ENCODE peak calls at places on chromosome 18, in nine cellular contexts. One of them, this sample, is unnamed.

GRCh38 chr18:9405130-9405529 is 70.2 kb upstream of the RALBP1 start:
- DNase-seq in fibroblast of lung: no peak
- DNase-seq in GM12865: no peak
- DNase-seq in HS-27A: no peak
- DNase-seq in activated CD4-positive, alpha-beta T cell treated with anti-CD3 and anti-CD28 coated beads, Interleukin-2, amount 50 U/mL, for 24 hours: no peak
- DNase-seq in KG1: no peak
- DNase-seq in stimulated activated CD4-positive, alpha-beta T cell treated with anti-CD3 and anti-CD28 coated beads, Interleukin-2, amount 100 ng/mL, for 48 hours: no peak
- DNase-seq in A172: no peak
- DNase-seq in left cardiac atrium: no peak
- DNase-seq in this sample: no peak

GRCh38 chr18:25168011-25168410 is 184.0 kb downstream of the ZNF521 start:
- DNase-seq in fibroblast of lung: no peak
- DNase-seq in GM12865: no peak
- DNase-seq in HS-27A: no peak
- DNase-seq in activated CD4-positive, alpha-beta T cell treated with anti-CD3 and anti-CD28 coated beads, Interleukin-2, amount 50 U/mL, for 24 hours: no peak
- DNase-seq in KG1: no peak
- DNase-seq in stimulated activated CD4-positive, alpha-beta T cell treated with anti-CD3 and anti-CD28 coated beads, Interleukin-2, amount 100 ng/mL, for 48 hours: no peak
- DNase-seq in A172: no peak
- DNase-seq in left cardiac atrium: no peak
- DNase-seq in this sample: no peak

GRCh38 chr18:34976084-34976483 is 65.1 kb upstream of the MAPRE2 start:
- DNase-seq in fibroblast of lung: no peak
- DNase-seq in GM12865: no peak
- DNase-seq in HS-27A: no peak
- DNase-seq in activated CD4-positive, alpha-beta T cell treated with anti-CD3 and anti-CD28 coated beads, Interleukin-2, amount 50 U/mL, for 24 hours: no peak
- DNase-seq in KG1: no peak
- DNase-seq in stimulated activated CD4-positive, alpha-beta T cell treated with anti-CD3 and anti-CD28 coated beads, Interleukin-2, amount 100 ng/mL, for 48 hours: no peak
- DNase-seq in A172: no peak
- DNase-seq in left cardiac atrium: no peak
- DNase-seq in this sample: no peak

GRCh38 chr18:23259701-23260661 is 124.7 kb downstream of the CABLES1 start:
- DNase-seq in fibroblast of lung: peak; percentile 66
- DNase-seq in GM12865: peak; percentile 67
- DNase-seq in HS-27A: peak; percentile 41
- DNase-seq in activated CD4-positive, alpha-beta T cell treated with anti-CD3 and anti-CD28 coated beads, Interleukin-2, amount 50 U/mL, for 24 hours: no peak
- DNase-seq in KG1: peak; percentile 72
- DNase-seq in stimulated activated CD4-positive, alpha-beta T cell treated with anti-CD3 and anti-CD28 coated beads, Interleukin-2, amount 100 ng/mL, for 48 hours: no peak
- DNase-seq in A172: peak; percentile 96
- DNase-seq in left cardiac atrium: peak; percentile 86
- DNase-seq in this sample: no peak

GRCh38 chr18:22015156-22015555 is 154.2 kb upstream of the GATA6 start:
- DNase-seq in fibroblast of lung: no peak
- DNase-seq in GM12865: no peak
- DNase-seq in HS-27A: no peak
- DNase-seq in activated CD4-positive, alpha-beta T cell treated with anti-CD3 and anti-CD28 coated beads, Interleukin-2, amount 50 U/mL, for 24 hours: no peak
- DNase-seq in KG1: no peak
- DNase-seq in stimulated activated CD4-positive, alpha-beta T cell treated with anti-CD3 and anti-CD28 coated beads, Interleukin-2, amount 100 ng/mL, for 48 hours: no peak
- DNase-seq in A172: peak; percentile 28
- DNase-seq in left cardiac atrium: no peak
- DNase-seq in this sample: no peak

GRCh38 chr18:61683856-61684255 is 209.0 kb downstream of the RNF152 start:
- DNase-seq in fibroblast of lung: no peak
- DNase-seq in GM12865: no peak
- DNase-seq in HS-27A: no peak
- DNase-seq in activated CD4-positive, alpha-beta T cell treated with anti-CD3 and anti-CD28 coated beads, Interleukin-2, amount 50 U/mL, for 24 hours: no peak
- DNase-seq in KG1: no peak
- DNase-seq in stimulated activated CD4-positive, alpha-beta T cell treated with anti-CD3 and anti-CD28 coated beads, Interleukin-2, amount 100 ng/mL, for 48 hours: no peak
- DNase-seq in A172: no peak
- DNase-seq in left cardiac atrium: no peak
- DNase-seq in this sample: no peak

GRCh38 chr18:75828379-75828778 is 400.9 kb upstream of the SMIM21 start:
- DNase-seq in fibroblast of lung: no peak
- DNase-seq in GM12865: no peak
- DNase-seq in HS-27A: no peak
- DNase-seq in activated CD4-positive, alpha-beta T cell treated with anti-CD3 and anti-CD28 coated beads, Interleukin-2, amount 50 U/mL, for 24 hours: no peak
- DNase-seq in KG1: no peak
- DNase-seq in stimulated activated CD4-positive, alpha-beta T cell treated with anti-CD3 and anti-CD28 coated beads, Interleukin-2, amount 100 ng/mL, for 48 hours: no peak
- DNase-seq in A172: no peak
- DNase-seq in left cardiac atrium: no peak
- DNase-seq in this sample: no peak

GRCh38 chr18:551404-552061 is 28.6 kb upstream of the CETN1 start:
- DNase-seq in fibroblast of lung: no peak
- DNase-seq in GM12865: peak; percentile 35
- DNase-seq in HS-27A: no peak
- DNase-seq in activated CD4-positive, alpha-beta T cell treated with anti-CD3 and anti-CD28 coated beads, Interleukin-2, amount 50 U/mL, for 24 hours: no peak
- DNase-seq in KG1: no peak
- DNase-seq in stimulated activated CD4-positive, alpha-beta T cell treated with anti-CD3 and anti-CD28 coated beads, Interleukin-2, amount 100 ng/mL, for 48 hours: no peak
- DNase-seq in A172: no peak
- DNase-seq in left cardiac atrium: no peak
- DNase-seq in this sample: no peak

GRCh38 chr18:25229080-25229479 is 122.9 kb downstream of the ZNF521 start:
- DNase-seq in fibroblast of lung: peak; percentile 80
- DNase-seq in GM12865: no peak
- DNase-seq in HS-27A: no peak
- DNase-seq in activated CD4-positive, alpha-beta T cell treated with anti-CD3 and anti-CD28 coated beads, Interleukin-2, amount 50 U/mL, for 24 hours: no peak
- DNase-seq in KG1: peak; percentile 25
- DNase-seq in stimulated activated CD4-positive, alpha-beta T cell treated with anti-CD3 and anti-CD28 coated beads, Interleukin-2, amount 100 ng/mL, for 48 hours: no peak
- DNase-seq in A172: no peak
- DNase-seq in left cardiac atrium: peak; percentile 43
- DNase-seq in this sample: no peak

GRCh38 chr18:9866627-9867453 is 18.9 kb upstream of the TXNDC2 start:
- DNase-seq in fibroblast of lung: no peak
- DNase-seq in GM12865: no peak
- DNase-seq in HS-27A: no peak
- DNase-seq in activated CD4-positive, alpha-beta T cell treated with anti-CD3 and anti-CD28 coated beads, Interleukin-2, amount 50 U/mL, for 24 hours: no peak
- DNase-seq in KG1: no peak
- DNase-seq in stimulated activated CD4-positive, alpha-beta T cell treated with anti-CD3 and anti-CD28 coated beads, Interleukin-2, amount 100 ng/mL, for 48 hours: no peak
- DNase-seq in A172: no peak
- DNase-seq in left cardiac atrium: no peak
- DNase-seq in this sample: no peak

GRCh38 chr18:427005-427404 is 73.5 kb downstream of the COLEC12 start:
- DNase-seq in fibroblast of lung: no peak
- DNase-seq in GM12865: no peak
- DNase-seq in HS-27A: no peak
- DNase-seq in activated CD4-positive, alpha-beta T cell treated with anti-CD3 and anti-CD28 coated beads, Interleukin-2, amount 50 U/mL, for 24 hours: no peak
- DNase-seq in KG1: no peak
- DNase-seq in stimulated activated CD4-positive, alpha-beta T cell treated with anti-CD3 and anti-CD28 coated beads, Interleukin-2, amount 100 ng/mL, for 48 hours: no peak
- DNase-seq in A172: peak; percentile 25
- DNase-seq in left cardiac atrium: no peak
- DNase-seq in this sample: no peak

GRCh38 chr18:27298215-27298804 is 113.2 kb upstream of the CHST9 start:
- DNase-seq in fibroblast of lung: no peak
- DNase-seq in GM12865: no peak
- DNase-seq in HS-27A: no peak
- DNase-seq in activated CD4-positive, alpha-beta T cell treated with anti-CD3 and anti-CD28 coated beads, Interleukin-2, amount 50 U/mL, for 24 hours: no peak
- DNase-seq in KG1: no peak
- DNase-seq in stimulated activated CD4-positive, alpha-beta T cell treated with anti-CD3 and anti-CD28 coated beads, Interleukin-2, amount 100 ng/mL, for 48 hours: no peak
- DNase-seq in A172: no peak
- DNase-seq in left cardiac atrium: no peak
- DNase-seq in this sample: no peak

GRCh38 chr18:46407471-46408166 is 249.4 kb downstream of the LOXHD1 start:
- DNase-seq in fibroblast of lung: no peak
- DNase-seq in GM12865: no peak
- DNase-seq in HS-27A: no peak
- DNase-seq in activated CD4-positive, alpha-beta T cell treated with anti-CD3 and anti-CD28 coated beads, Interleukin-2, amount 50 U/mL, for 24 hours: no peak
- DNase-seq in KG1: no peak
- DNase-seq in stimulated activated CD4-positive, alpha-beta T cell treated with anti-CD3 and anti-CD28 coated beads, Interleukin-2, amount 100 ng/mL, for 48 hours: no peak
- DNase-seq in A172: no peak
- DNase-seq in left cardiac atrium: peak; percentile 39
- DNase-seq in this sample: no peak

This sample was measured in memory B cell.